ENCODE peak calls at places on chromosomes 4 and X, in nine cellular contexts. One of them, this sample, is unnamed.
A peak's percentile ranks its signal among the peaks of the same experiment; 100 is the strongest.

GRCh38 chrX:13110427-13111324 is 66.3 kb upstream of the FAM9C start:
- DNase-seq in NCI-H1092 treated with DMSO at 0.1 percent for 48 hours: no peak
- DNase-seq in brain microvascular endothelial cell: peak; percentile 95
- DNase-seq in NCI-H524: peak; percentile 31
- DNase-seq in neural crest cell: no peak
- DNase-seq in right cardiac atrium: peak; percentile 76
- DNase-seq in NCI-H2171 treated with DMSO at 0.1 percent for 48 hours: no peak
- DNase-seq in coronary artery: no peak
- DNase-seq in activated T-helper 1 cell treated with Interleukin-2 at 50 U/mL for 16 hours: no peak
- DNase-seq in this sample: peak; percentile 35

GRCh38 chr4:151408630-151409469 is at the start of gene FHIP1A:
- DNase-seq in coronary artery: peak; percentile 82
- DNase-seq in NCI-H1092 treated with DMSO at 0.1 percent for 48 hours: peak; percentile 63
- DNase-seq in brain microvascular endothelial cell: peak; percentile 57
- DNase-seq in neural crest cell: peak; percentile 48
- DNase-seq in NCI-H524: peak; percentile 62
- DNase-seq in NCI-H2171 treated with DMSO at 0.1 percent for 48 hours: peak; percentile 67
- DNase-seq in right cardiac atrium: peak; percentile 84
- DNase-seq in activated T-helper 1 cell treated with Interleukin-2 at 50 U/mL for 16 hours: peak; percentile 85
- DNase-seq in this sample: peak; percentile 87

GRCh38 chrX:27085346-27085745 is 377.8 kb downstream of the PPP4R3C start:
- DNase-seq in NCI-H524: no peak
- DNase-seq in NCI-H1092 treated with DMSO at 0.1 percent for 48 hours: no peak
- DNase-seq in neural crest cell: no peak
- DNase-seq in brain microvascular endothelial cell: no peak
- DNase-seq in NCI-H2171 treated with DMSO at 0.1 percent for 48 hours: no peak
- DNase-seq in right cardiac atrium: no peak
- DNase-seq in activated T-helper 1 cell treated with Interleukin-2 at 50 U/mL for 16 hours: no peak
- DNase-seq in coronary artery: no peak
- DNase-seq in this sample: no peak

GRCh38 chr4:105560488-105560887 is 8.1 kb downstream of the ARHGEF38 start:
- DNase-seq in NCI-H2171 treated with DMSO at 0.1 percent for 48 hours: no peak
- DNase-seq in brain microvascular endothelial cell: no peak
- DNase-seq in activated T-helper 1 cell treated with Interleukin-2 at 50 U/mL for 16 hours: no peak
- DNase-seq in neural crest cell: no peak
- DNase-seq in NCI-H524: no peak
- DNase-seq in coronary artery: no peak
- DNase-seq in right cardiac atrium: no peak
- DNase-seq in NCI-H1092 treated with DMSO at 0.1 percent for 48 hours: no peak
- DNase-seq in this sample: no peak

GRCh38 chr4:81194286-81194685 is 20.7 kb downstream of the PRKG2 start:
- DNase-seq in neural crest cell: no peak
- DNase-seq in activated T-helper 1 cell treated with Interleukin-2 at 50 U/mL for 16 hours: no peak
- DNase-seq in right cardiac atrium: no peak
- DNase-seq in brain microvascular endothelial cell: no peak
- DNase-seq in coronary artery: no peak
- DNase-seq in NCI-H1092 treated with DMSO at 0.1 percent for 48 hours: no peak
- DNase-seq in NCI-H524: no peak
- DNase-seq in NCI-H2171 treated with DMSO at 0.1 percent for 48 hours: no peak
- DNase-seq in this sample: no peak

GRCh38 chr4:26048378-26048882 is 134.4 kb downstream of the SMIM20 start:
- DNase-seq in NCI-H524: no peak
- DNase-seq in coronary artery: no peak
- DNase-seq in brain microvascular endothelial cell: peak; percentile 65
- DNase-seq in right cardiac atrium: peak; percentile 83
- DNase-seq in activated T-helper 1 cell treated with Interleukin-2 at 50 U/mL for 16 hours: no peak
- DNase-seq in NCI-H2171 treated with DMSO at 0.1 percent for 48 hours: no peak
- DNase-seq in neural crest cell: no peak
- DNase-seq in NCI-H1092 treated with DMSO at 0.1 percent for 48 hours: no peak
- DNase-seq in this sample: no peak

GRCh38 chrX:118807151-118808017 is 16.2 kb upstream of the ZCCHC12 start:
- DNase-seq in brain microvascular endothelial cell: peak; percentile 6
- DNase-seq in coronary artery: no peak
- DNase-seq in NCI-H2171 treated with DMSO at 0.1 percent for 48 hours: peak; percentile 0
- DNase-seq in NCI-H1092 treated with DMSO at 0.1 percent for 48 hours: peak; percentile 54
- DNase-seq in NCI-H524: peak; percentile 53
- DNase-seq in right cardiac atrium: no peak
- DNase-seq in activated T-helper 1 cell treated with Interleukin-2 at 50 U/mL for 16 hours: no peak
- DNase-seq in neural crest cell: peak; percentile 31
- DNase-seq in this sample: peak; percentile 56

GRCh38 chr4:130632731-130633604 is 1537.0 kb downstream of the C4orf33 start:
- DNase-seq in activated T-helper 1 cell treated with Interleukin-2 at 50 U/mL for 16 hours: no peak
- DNase-seq in neural crest cell: no peak
- DNase-seq in NCI-H1092 treated with DMSO at 0.1 percent for 48 hours: no peak
- DNase-seq in right cardiac atrium: no peak
- DNase-seq in coronary artery: no peak
- DNase-seq in NCI-H524: no peak
- DNase-seq in brain microvascular endothelial cell: peak; percentile 94
- DNase-seq in NCI-H2171 treated with DMSO at 0.1 percent for 48 hours: no peak
- DNase-seq in this sample: no peak

This sample was measured in NCI-H69.